ENCODE peak calls at places on chromosomes 4 and X, in four cellular contexts. N is GM12878, U is HepG2, P is K562. T is an unnamed sample.

GRCh38 chr4:8618961-8619720 is 26.6 kb downstream of the CPZ start:
- DNase-seq in N (no peak), U (no peak), P (no peak), T (no peak)

GRCh38 chr4:75172551-75172950 is 239.6 kb downstream of the PARM1 start:
- DNase-seq in N (peak; percentile 38), U (no peak), P (no peak), T (no peak)

GRCh38 chr4:152640058-152640921 is 39.5 kb downstream of the TMEM154 start:
- DNase-seq in N (no peak), U (no peak), P (peak; percentile 48), T (no peak)

GRCh38 chrX:276588-277171 is 4.5 kb upstream of the PLCXD1 start:
- DNase-seq in N (no peak), U (no peak), P (peak; percentile 46), T (no peak)

GRCh38 chr4:183398298-183399129 is 45.9 kb upstream of the CDKN2AIP start:
- DNase-seq in N (no peak), U (peak; percentile 51), P (peak; percentile 80), T (peak; percentile 84)

GRCh38 chrX:10992110-10992509 is 119.0 kb upstream of the HCCS start:
- DNase-seq in N (no peak), U (peak; percentile 70), P (no peak), T (no peak)

GRCh38 chrX:13717697-13718483 is 16.5 kb downstream of the TRAPPC2 start:
- DNase-seq in N (no peak), U (no peak), P (no peak), T (no peak)

GRCh38 chrX:121102101-121102500 is 54.7 kb downstream of the GLUD2 start:
- DNase-seq in N (no peak), U (no peak), P (no peak), T (no peak)

GRCh38 chr4:185513489-185514181 is 21.7 kb downstream of the PDLIM3 start:
- DNase-seq in N (peak; percentile 2), U (peak; percentile 73), P (no peak), T (no peak)

GRCh38 chr4:147003956-147004580 is 58.4 kb upstream of the TTC29 start:
- DNase-seq in N (no peak), U (no peak), P (no peak), T (no peak)

GRCh38 chr4:76708986-76709385 is 189.0 kb downstream of the SOWAHB start:
- DNase-seq in N (no peak), U (no peak), P (no peak), T (no peak)

GRCh38 chr4:166965562-166965961 is 268.7 kb downstream of the SPOCK3 start:
- DNase-seq in N (no peak), U (no peak), P (no peak), T (no peak)

GRCh38 chrX:40434947-40435346 is 145.8 kb upstream of the ATP6AP2 start:
- DNase-seq in N (no peak), U (no peak), P (peak; percentile 64), T (peak; percentile 27)

GRCh38 chr4:83125738-83126141 is 11.2 kb upstream of the PLAC8 start:
- DNase-seq in N (no peak), U (no peak), P (no peak), T (no peak)

GRCh38 chrX:74923942-74924448 is 1.3 kb downstream of the NEXMIF start:
- DNase-seq in N (no peak), U (no peak), P (no peak), T (peak; percentile 15)

GRCh38 chrX:48569958-48570357 is 4.3 kb upstream of the RBM3 start:
- DNase-seq in N (peak; percentile 52), U (no peak), P (no peak), T (no peak)

GRCh38 chrX:136600059-136600458 is 47.9 kb upstream of the CD40LG start:
- DNase-seq in N (no peak), U (no peak), P (no peak), T (no peak)

GRCh38 chr4:78439328-78439727 is 112.2 kb upstream of the ANXA3 start:
- DNase-seq in N (no peak), U (no peak), P (no peak), T (no peak)

GRCh38 chrX:18639280-18639679 is 32.6 kb downstream of the RS1 start:
- DNase-seq in N (no peak), U (no peak), P (no peak), T (no peak)

GRCh38 chr4:67712000-67712625 is 11.2 kb upstream of the UBA6 start:
- DNase-seq in N (no peak), U (no peak), P (no peak), T (no peak)

GRCh38 chrX:49171752-49172279 is at the start of gene PLP2:
- DNase-seq in N (no peak), U (no peak), P (peak; percentile 51), T (no peak)

GRCh38 chrX:7330971-7331746 is 183.2 kb upstream of the PUDP start:
- DNase-seq in N (no peak), U (no peak), P (no peak), T (no peak)

GRCh38 chrX:153495362-153495751 is 577 bp downstream of the BGN start:
- DNase-seq in N (no peak), U (no peak), P (no peak), T (no peak)

GRCh38 chr4:168605411-168605810 is 108.6 kb downstream of the PALLD start:
- DNase-seq in N (no peak), U (no peak), P (no peak), T (no peak)

GRCh38 chrX:95703696-95704095 is 980.9 kb upstream of the DIAPH2 start:
- DNase-seq in N (no peak), U (no peak), P (no peak), T (no peak)

GRCh38 chr4:54568184-54568583 is 89.6 kb upstream of the KIT start:
- DNase-seq in N (no peak), U (no peak), P (no peak), T (no peak)

GRCh38 chr4:123501733-123502132 is 105.1 kb downstream of the SPRY1 start:
- DNase-seq in N (no peak), U (no peak), P (no peak), T (no peak)
- TF ChIP-seq CREM in N (no peak), U (no peak), P (no peak), T (no peak)

GRCh38 chr4:114249561-114250356 is 270.3 kb upstream of the ARSJ start:
- DNase-seq in N (no peak), U (no peak), P (no peak), T (no peak)

GRCh38 chr4:114251020-114251419 is 271.6 kb upstream of the ARSJ start:
- DNase-seq in N (no peak), U (no peak), P (no peak), T (no peak)

GRCh38 chr4:114252499-114252898 is 273.1 kb upstream of the ARSJ start:
- DNase-seq in N (no peak), U (no peak), P (no peak), T (no peak)

DNA sequence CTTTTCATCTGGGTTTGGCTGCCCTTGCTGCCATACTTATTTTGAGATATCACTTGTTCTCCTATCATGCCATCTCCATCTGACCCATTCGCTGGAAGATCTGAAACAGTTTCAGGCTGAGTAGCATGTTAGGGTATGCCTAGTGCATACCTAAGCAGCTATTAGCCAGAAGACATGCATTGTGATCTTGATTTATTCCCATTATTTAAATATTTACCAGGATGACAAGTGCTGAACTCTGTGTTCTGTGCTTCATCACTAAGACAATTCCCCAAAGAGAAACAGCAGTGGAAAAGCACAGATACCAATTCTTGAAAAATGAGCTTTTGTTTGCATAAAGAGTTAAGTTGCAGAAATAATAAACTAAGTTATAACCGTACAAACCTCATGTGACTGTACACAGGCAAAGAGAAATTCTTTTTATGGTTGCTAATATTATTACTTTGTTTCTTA is 271.0 kb upstream of the ARSJ start:
- DNase-seq in N (no peak), U (no peak), P (no peak), T (no peak)
- TF ChIP-seq CREM in N (no peak), U (no peak), P (no peak), T (no peak)

GRCh38 chr4:98539299-98539698 is 119.1 kb downstream of the TSPAN5 start:
- DNase-seq in N (no peak), U (no peak), P (no peak), T (no peak)
- TF ChIP-seq CREM in N (no peak), U (no peak), P (no peak), T (no peak)

GRCh38 chr4:6730603-6731300 is 14.8 kb downstream of the BLOC1S4 start:
- DNase-seq in N (no peak), U (no peak), P (peak; percentile 75), T (no peak)
- TF ChIP-seq CREM in N (no peak), U (no peak), P (peak; percentile 85), T (no peak)

DNA sequence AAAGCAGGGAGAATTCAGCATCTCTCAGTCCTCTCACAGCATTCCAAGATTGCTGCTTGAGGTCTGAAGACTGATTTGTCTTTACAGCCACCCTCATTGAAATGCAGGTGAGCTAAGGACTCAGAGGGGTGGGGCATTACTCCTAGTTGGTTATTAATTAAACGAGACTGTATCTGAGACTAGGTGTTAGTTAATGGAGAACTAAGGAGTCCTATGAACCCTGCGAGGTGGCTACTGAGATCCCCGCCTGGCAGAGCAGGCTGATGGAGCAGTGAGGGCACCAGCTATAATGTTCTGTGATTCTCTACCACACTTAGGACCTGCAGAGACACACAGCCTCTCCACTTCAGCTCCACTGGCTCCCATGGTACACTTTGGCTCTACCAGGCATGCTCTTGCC is 215.3 kb downstream of the MID1IP1 start:
- DNase-seq in N (no peak), U (no peak), P (no peak), T (no peak)
- TF ChIP-seq CREM in N (no peak), U (no peak), P (no peak), T (no peak)

GRCh38 chr4:139559095-139559490 is 3.1 kb upstream of the SETD7 start:
- DNase-seq in N (no peak), U (no peak), P (no peak), T (no peak)
- TF ChIP-seq CREM in N (no peak), U (no peak), P (no peak), T (no peak)

GRCh38 chrX:43560247-43560946 is 95.7 kb upstream of the MAOA start:
- DNase-seq in N (no peak), U (no peak), P (no peak), T (no peak)
- TF ChIP-seq CREM in N (no peak), U (no peak), P (no peak), T (no peak)

DNA sequence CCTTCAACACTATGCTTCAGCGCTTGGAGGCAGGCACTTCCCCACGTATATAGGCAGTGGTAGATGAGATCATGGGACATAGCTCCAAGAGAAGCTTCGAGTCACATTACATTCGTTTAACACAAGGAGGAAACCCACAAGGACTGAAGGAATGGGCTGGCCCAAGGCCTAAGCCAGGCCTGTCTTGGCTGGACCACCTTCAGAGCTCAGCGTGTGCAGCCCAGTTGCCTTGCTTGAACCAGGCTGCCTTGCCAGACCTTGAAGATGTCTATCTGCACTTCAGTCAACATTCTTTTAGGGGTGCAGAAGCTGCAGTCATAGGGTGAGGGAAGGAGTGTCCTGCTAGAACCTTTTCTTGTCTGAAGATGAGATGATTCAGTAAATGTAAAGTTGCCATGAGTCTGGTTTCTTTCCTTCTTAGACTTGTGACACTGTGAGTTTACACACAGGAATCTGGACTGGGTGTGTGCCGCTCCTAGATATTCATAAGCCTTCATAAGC is 144.1 kb upstream of the RBPJ start:
- DNase-seq in N (no peak), U (no peak), P (no peak), T (no peak)
- TF ChIP-seq CREM in N (no peak), U (no peak), P (no peak), T (no peak)

DNA sequence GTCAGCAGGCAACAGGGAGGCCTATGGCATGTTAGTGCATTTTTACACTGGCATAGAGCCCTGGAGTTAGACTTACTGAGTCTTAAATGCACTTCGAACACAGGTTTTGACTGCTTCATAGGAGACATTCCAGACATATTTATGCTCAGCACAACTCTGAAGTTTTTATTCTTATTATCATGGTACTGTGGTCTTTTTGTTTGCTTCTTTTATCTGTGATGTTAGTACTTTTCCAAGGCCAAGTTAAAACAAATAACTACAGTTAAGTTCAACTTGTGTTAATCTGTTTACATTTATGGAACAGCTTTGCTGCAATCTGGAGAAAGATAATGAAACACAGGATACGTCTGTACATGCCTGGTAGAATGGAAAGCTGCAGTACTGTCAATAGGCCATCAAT is 76.5 kb downstream of the COL4A5 start:
- DNase-seq in N (no peak), U (peak; percentile 89), P (no peak), T (no peak)
- TF ChIP-seq CREM in N (no peak), U (no peak), P (no peak), T (no peak)